ENCODE peak calls at places on chromosome 14, in four cellular contexts. Q is H1, N is HepG2, E is GM12878. C is an unnamed sample. For H3K36me3, the result is how much of the 10 kb centered on the place peaks cover.

GRCh38 chr14:92500491-92500941 is 13.1 kb upstream of the RIN3 start:
- DNase-seq in Q (no peak), N (peak), E (no peak), C (no peak)

GRCh38 chr14:69260979-69261605 is 1.1 kb downstream of the GALNT16 start:
- DNase-seq in Q (no peak), N (no peak), E (no peak), C (no peak)

GRCh38 chr14:59055439-59056045 is 132.9 kb upstream of the DAAM1 start:
- DNase-seq in Q (no peak), N (peak), E (peak), C (peak)

GRCh38 chr14:104075530-104076151 is 9.9 kb upstream of the ASPG start:
- DNase-seq in Q (no peak), N (no peak), E (no peak), C (no peak)

GRCh38 chr14:104940526-104941150 is 16.0 kb downstream of the PLD4 start:
- DNase-seq in Q (no peak), N (no peak), E (no peak), C (no peak)

GRCh38 chr14:99603471-99603933 is 505 bp downstream of the CCDC85C start:
- DNase-seq in Q (no peak), N (no peak), E (no peak), C (no peak)

GRCh38 chr14:92959761-92960680 is 37.1 kb downstream of the CHGA start:
- DNase-seq in Q (no peak), N (no peak), E (no peak), C (no peak)

GRCh38 chr14:75993567-75994041 is 8.0 kb downstream of the IFT43 start:
- DNase-seq in Q (no peak), N (no peak), E (peak), C (no peak)

GRCh38 chr14:23045419-23046357 is 3.7 kb downstream of the PSMB11 start:
- DNase-seq in Q (no peak), N (no peak), E (no peak), C (no peak)

GRCh38 chr14:24360281-24360680 is 7.7 kb upstream of the NFATC4 start:
- DNase-seq in Q (no peak), N (no peak), E (no peak), C (no peak)

GRCh38 chr14:55419663-55420062 is 8.0 kb upstream of the ATG14 start:
- DNase-seq in Q (no peak), N (peak), E (no peak), C (no peak)

GRCh38 chr14:101031186-101031585 is 127.7 kb upstream of the RTL1 start:
- DNase-seq in Q (no peak), N (no peak), E (no peak), C (no peak)

GRCh38 chr14:101031721-101032120 is 128.2 kb upstream of the RTL1 start:
- DNase-seq in Q (no peak), N (no peak), E (no peak), C (no peak)

GRCh38 chr14:101029668-101030290 is 126.3 kb upstream of the RTL1 start:
- DNase-seq in Q (no peak), N (no peak), E (no peak), C (no peak)

GRCh38 chr14:101028971-101029667 is 125.6 kb upstream of the RTL1 start:
- DNase-seq in Q (no peak), N (no peak), E (no peak), C (no peak)

DNA sequence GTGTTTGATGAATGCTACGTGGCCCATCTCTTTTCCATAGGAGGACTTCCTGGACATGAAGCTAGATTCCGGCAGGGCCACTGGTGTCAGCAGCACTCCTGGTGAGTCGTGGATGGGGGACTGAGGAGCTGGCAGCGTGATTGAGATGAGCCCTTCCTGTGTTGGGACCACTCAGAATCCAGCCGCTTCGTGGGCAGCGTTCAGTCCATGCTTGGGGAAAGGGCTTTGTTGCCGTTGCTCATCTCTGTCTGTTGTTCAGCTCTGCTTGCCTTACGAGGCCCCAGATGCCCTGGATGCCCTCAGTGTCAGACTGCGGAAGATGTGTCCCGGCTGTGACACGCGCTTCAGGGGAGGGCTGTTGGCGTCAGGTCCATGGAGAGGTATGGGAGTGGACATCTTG is 127.1 kb upstream of the RTL1 start:
- DNase-seq in Q (no peak), N (no peak), E (no peak), C (no peak)
- H3K36me3 ChIP-seq in Q (under half), N (under half), E (under half), C (under half)

GRCh38 chr14:95523051-95523817 is 6.8 kb upstream of the SYNE3 start:
- DNase-seq in Q (no peak), N (peak), E (no peak), C (no peak)

GRCh38 chr14:95520346-95520745 is 3.9 kb upstream of the SYNE3 start:
- DNase-seq in Q (no peak), N (no peak), E (no peak), C (no peak)

GRCh38 chr14:95522556-95522955 is 6.1 kb upstream of the SYNE3 start:
- DNase-seq in Q (no peak), N (no peak), E (no peak), C (no peak)

GRCh38 chr14:95521001-95521400 is 4.6 kb upstream of the SYNE3 start:
- DNase-seq in Q (no peak), N (peak), E (no peak), C (no peak)

GRCh38 chr14:95522116-95522515 is 5.7 kb upstream of the SYNE3 start:
- DNase-seq in Q (no peak), N (no peak), E (no peak), C (no peak)
- TF ChIP-seq SUZ12 in Q (no peak), N (no peak), E (no peak), C (no peak)

DNA sequence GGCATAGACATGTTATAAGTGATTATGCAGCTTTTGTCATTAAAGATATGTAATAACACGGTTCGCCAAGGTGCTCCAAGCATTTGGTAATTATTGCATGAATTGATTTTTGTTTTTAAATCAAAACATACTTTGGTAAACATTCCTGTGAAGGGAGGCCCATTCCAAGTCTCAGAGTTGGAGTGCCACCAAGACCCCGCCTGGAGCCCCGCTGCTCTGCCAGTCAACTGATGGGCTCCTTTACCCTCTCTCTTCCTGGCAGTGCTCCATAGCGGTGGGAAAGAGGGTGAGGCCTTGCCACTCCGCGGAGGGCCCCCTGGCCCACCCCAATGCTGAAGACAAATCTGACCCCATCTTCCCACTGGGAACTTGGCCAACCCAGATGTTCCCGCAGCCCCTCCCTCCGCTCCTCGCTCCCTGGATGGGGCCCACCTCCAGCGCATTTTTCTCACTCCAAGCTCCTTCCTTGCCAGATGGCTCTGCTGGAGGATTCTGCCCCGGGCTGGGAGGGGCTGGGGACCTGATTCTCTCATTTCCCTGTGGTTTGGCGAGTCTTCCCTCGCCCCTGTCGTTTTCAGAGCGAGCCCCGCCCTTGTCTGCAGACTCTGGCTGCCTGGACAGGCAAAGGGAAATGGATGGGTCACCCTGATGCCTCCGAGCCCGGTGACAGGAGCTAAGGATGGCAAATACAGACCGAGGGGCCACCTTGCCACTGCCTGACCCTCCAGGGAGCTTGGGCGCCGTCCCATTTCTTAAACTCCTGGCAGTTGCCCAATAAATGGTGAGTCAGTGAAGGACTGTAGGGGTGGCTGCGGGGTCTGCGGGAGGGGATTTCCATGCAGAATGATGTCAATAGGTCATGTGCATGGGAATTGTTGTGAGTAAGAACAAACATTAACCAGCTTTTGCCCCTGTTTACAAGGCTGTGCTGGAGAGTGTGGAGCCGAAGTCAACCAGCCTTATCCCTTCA is 9.2 kb upstream of the PAPLN start:
- DNase-seq in Q (no peak), N (peak), E (no peak), C (no peak)
- TF ChIP-seq ZNF274 in Q (no peak), N (no peak), E (no peak), C (no peak)

GRCh38 chr14:36238666-36239363 is 62.3 kb upstream of the PTCSC3 start:
- DNase-seq in Q (no peak), N (no peak), E (no peak), C (no peak)
- H3K36me3 ChIP-seq in Q (under half), N (under half), E (under half), C (under half)